ENCODE peak calls at places on chromosomes 11 and 22, in eight cellular contexts. One of them, this sample, is unnamed.

GRCh38 chr22:45268958-45269844 is 15.5 kb upstream of the UPK3A start:
- DNase-seq in nucleus accumbens: peak
- DNase-seq in activated CD4-positive, alpha-beta T cell treated with anti-CD3 and anti-CD28 coated beads, Interleukin-2, amount 10 ng/mL, durations not matched to agents 7 days and 5 days: peak
- DNase-seq in T-helper 17 cell: peak
- DNase-seq in HFFc6: peak
- DNase-seq in ureter: peak
- DNase-seq in GM10248: peak
- DNase-seq in hypothalamus: peak
- DNase-seq in this sample: peak

GRCh38 chr22:25076281-25076680 is 123.4 kb upstream of the CRYBB3 start:
- DNase-seq in hypothalamus: no peak
- DNase-seq in activated CD4-positive, alpha-beta T cell treated with anti-CD3 and anti-CD28 coated beads, Interleukin-2, amount 10 ng/mL, durations not matched to agents 7 days and 5 days: no peak
- DNase-seq in T-helper 17 cell: no peak
- DNase-seq in GM10248: no peak
- DNase-seq in ureter: no peak
- DNase-seq in HFFc6: no peak
- DNase-seq in nucleus accumbens: no peak
- DNase-seq in this sample: no peak

GRCh38 chr11:107370390-107370789 is 87.2 kb downstream of the CWF19L2 start:
- DNase-seq in GM10248: no peak
- DNase-seq in T-helper 17 cell: no peak
- DNase-seq in ureter: no peak
- DNase-seq in hypothalamus: no peak
- DNase-seq in nucleus accumbens: no peak
- DNase-seq in activated CD4-positive, alpha-beta T cell treated with anti-CD3 and anti-CD28 coated beads, Interleukin-2, amount 10 ng/mL, durations not matched to agents 7 days and 5 days: no peak
- DNase-seq in HFFc6: no peak
- DNase-seq in this sample: no peak

GRCh38 chr11:77819921-77820564 is 479 bp downstream of the RSF1 start:
- DNase-seq in HFFc6: no peak
- DNase-seq in GM10248: peak
- DNase-seq in T-helper 17 cell: peak
- DNase-seq in nucleus accumbens: peak
- DNase-seq in hypothalamus: peak
- DNase-seq in ureter: peak
- DNase-seq in activated CD4-positive, alpha-beta T cell treated with anti-CD3 and anti-CD28 coated beads, Interleukin-2, amount 10 ng/mL, durations not matched to agents 7 days and 5 days: peak
- DNase-seq in this sample: peak

GRCh38 chr22:44669725-44670027 is 32.3 kb upstream of the PRR5 start:
- DNase-seq in nucleus accumbens: no peak
- DNase-seq in hypothalamus: no peak
- DNase-seq in ureter: no peak
- DNase-seq in T-helper 17 cell: no peak
- DNase-seq in HFFc6: no peak
- DNase-seq in GM10248: no peak
- DNase-seq in activated CD4-positive, alpha-beta T cell treated with anti-CD3 and anti-CD28 coated beads, Interleukin-2, amount 10 ng/mL, durations not matched to agents 7 days and 5 days: no peak
- DNase-seq in this sample: no peak

GRCh38 chr22:49838771-49839717 is 11.4 kb upstream of the BRD1 start:
- DNase-seq in GM10248: peak
- DNase-seq in nucleus accumbens: no peak
- DNase-seq in activated CD4-positive, alpha-beta T cell treated with anti-CD3 and anti-CD28 coated beads, Interleukin-2, amount 10 ng/mL, durations not matched to agents 7 days and 5 days: peak
- DNase-seq in ureter: no peak
- DNase-seq in HFFc6: no peak
- DNase-seq in hypothalamus: no peak
- DNase-seq in T-helper 17 cell: peak
- DNase-seq in this sample: no peak

GRCh38 chr11:61968758-61969390 is 1.4 kb upstream of the FTH1 start:
- DNase-seq in GM10248: no peak
- DNase-seq in ureter: no peak
- DNase-seq in T-helper 17 cell: no peak
- DNase-seq in HFFc6: no peak
- DNase-seq in hypothalamus: no peak
- DNase-seq in nucleus accumbens: no peak
- DNase-seq in activated CD4-positive, alpha-beta T cell treated with anti-CD3 and anti-CD28 coated beads, Interleukin-2, amount 10 ng/mL, durations not matched to agents 7 days and 5 days: no peak
- DNase-seq in this sample: no peak

GRCh38 chr11:61587541-61587941 is 6.7 kb upstream of the SYT7 start:
- DNase-seq in nucleus accumbens: no peak
- DNase-seq in ureter: peak
- DNase-seq in T-helper 17 cell: peak
- DNase-seq in HFFc6: no peak
- DNase-seq in hypothalamus: no peak
- DNase-seq in activated CD4-positive, alpha-beta T cell treated with anti-CD3 and anti-CD28 coated beads, Interleukin-2, amount 10 ng/mL, durations not matched to agents 7 days and 5 days: no peak
- DNase-seq in GM10248: no peak
- DNase-seq in this sample: no peak

GRCh38 chr11:2693271-2693833 is 6.4 kb downstream of the KCNQ1OT1 start:
- DNase-seq in T-helper 17 cell: no peak
- DNase-seq in activated CD4-positive, alpha-beta T cell treated with anti-CD3 and anti-CD28 coated beads, Interleukin-2, amount 10 ng/mL, durations not matched to agents 7 days and 5 days: no peak
- DNase-seq in ureter: no peak
- DNase-seq in nucleus accumbens: no peak
- DNase-seq in hypothalamus: peak
- DNase-seq in HFFc6: no peak
- DNase-seq in GM10248: no peak
- DNase-seq in this sample: peak

GRCh38 chr11:18770479-18771125 is 21.0 kb downstream of the PTPN5 start:
- DNase-seq in nucleus accumbens: no peak
- DNase-seq in activated CD4-positive, alpha-beta T cell treated with anti-CD3 and anti-CD28 coated beads, Interleukin-2, amount 10 ng/mL, durations not matched to agents 7 days and 5 days: no peak
- DNase-seq in HFFc6: no peak
- DNase-seq in ureter: no peak
- DNase-seq in T-helper 17 cell: no peak
- DNase-seq in GM10248: peak
- DNase-seq in hypothalamus: no peak
- DNase-seq in this sample: no peak

GRCh38 chr11:109808569-109808968 is 284.6 kb upstream of the ZC3H12C start:
- DNase-seq in nucleus accumbens: no peak
- DNase-seq in T-helper 17 cell: no peak
- DNase-seq in GM10248: no peak
- DNase-seq in activated CD4-positive, alpha-beta T cell treated with anti-CD3 and anti-CD28 coated beads, Interleukin-2, amount 10 ng/mL, durations not matched to agents 7 days and 5 days: no peak
- DNase-seq in ureter: no peak
- DNase-seq in hypothalamus: no peak
- DNase-seq in HFFc6: no peak
- DNase-seq in this sample: no peak

GRCh38 chr22:34414467-34415440 is 494.5 kb upstream of the LARGE1 start:
- DNase-seq in activated CD4-positive, alpha-beta T cell treated with anti-CD3 and anti-CD28 coated beads, Interleukin-2, amount 10 ng/mL, durations not matched to agents 7 days and 5 days: peak
- DNase-seq in ureter: peak
- DNase-seq in HFFc6: no peak
- DNase-seq in nucleus accumbens: no peak
- DNase-seq in T-helper 17 cell: no peak
- DNase-seq in hypothalamus: peak
- DNase-seq in GM10248: peak
- DNase-seq in this sample: no peak

GRCh38 chr11:70176940-70177689 is 26.0 kb upstream of the FADD start:
- DNase-seq in GM10248: peak
- DNase-seq in activated CD4-positive, alpha-beta T cell treated with anti-CD3 and anti-CD28 coated beads, Interleukin-2, amount 10 ng/mL, durations not matched to agents 7 days and 5 days: peak
- DNase-seq in ureter: no peak
- DNase-seq in T-helper 17 cell: peak
- DNase-seq in HFFc6: peak
- DNase-seq in nucleus accumbens: no peak
- DNase-seq in hypothalamus: no peak
- DNase-seq in this sample: no peak

GRCh38 chr22:16601437-16602223 is 9.0 kb upstream of the CCT8L2 start:
- DNase-seq in activated CD4-positive, alpha-beta T cell treated with anti-CD3 and anti-CD28 coated beads, Interleukin-2, amount 10 ng/mL, durations not matched to agents 7 days and 5 days: no peak
- DNase-seq in HFFc6: no peak
- DNase-seq in GM10248: no peak
- DNase-seq in ureter: no peak
- DNase-seq in nucleus accumbens: no peak
- DNase-seq in T-helper 17 cell: no peak
- DNase-seq in hypothalamus: peak
- DNase-seq in this sample: no peak

GRCh38 chr22:37912171-37912570 is 6.1 kb downstream of the MICALL1 start:
- DNase-seq in nucleus accumbens: no peak
- DNase-seq in activated CD4-positive, alpha-beta T cell treated with anti-CD3 and anti-CD28 coated beads, Interleukin-2, amount 10 ng/mL, durations not matched to agents 7 days and 5 days: no peak
- DNase-seq in T-helper 17 cell: no peak
- DNase-seq in ureter: no peak
- DNase-seq in HFFc6: no peak
- DNase-seq in hypothalamus: no peak
- DNase-seq in GM10248: no peak
- DNase-seq in this sample: no peak

GRCh38 chr11:86559311-86559945 is 113.0 kb downstream of the ME3 start:
- DNase-seq in T-helper 17 cell: no peak
- DNase-seq in ureter: no peak
- DNase-seq in GM10248: no peak
- DNase-seq in activated CD4-positive, alpha-beta T cell treated with anti-CD3 and anti-CD28 coated beads, Interleukin-2, amount 10 ng/mL, durations not matched to agents 7 days and 5 days: no peak
- DNase-seq in hypothalamus: no peak
- DNase-seq in HFFc6: peak
- DNase-seq in nucleus accumbens: no peak
- DNase-seq in this sample: no peak

GRCh38 chr11:46553746-46554204 is 40.0 kb downstream of the AMBRA1 start:
- DNase-seq in hypothalamus: no peak
- DNase-seq in T-helper 17 cell: no peak
- DNase-seq in GM10248: no peak
- DNase-seq in activated CD4-positive, alpha-beta T cell treated with anti-CD3 and anti-CD28 coated beads, Interleukin-2, amount 10 ng/mL, durations not matched to agents 7 days and 5 days: no peak
- DNase-seq in nucleus accumbens: no peak
- DNase-seq in HFFc6: peak
- DNase-seq in ureter: no peak
- DNase-seq in this sample: no peak

GRCh38 chr11:72668645-72669347 is 5.4 kb downstream of the PDE2A start:
- DNase-seq in T-helper 17 cell: no peak
- DNase-seq in ureter: no peak
- DNase-seq in GM10248: peak
- DNase-seq in activated CD4-positive, alpha-beta T cell treated with anti-CD3 and anti-CD28 coated beads, Interleukin-2, amount 10 ng/mL, durations not matched to agents 7 days and 5 days: peak
- DNase-seq in HFFc6: no peak
- DNase-seq in hypothalamus: no peak
- DNase-seq in nucleus accumbens: no peak
- DNase-seq in this sample: no peak

GRCh38 chr11:107719557-107720304 is 7.9 kb upstream of the SLN start:
- DNase-seq in ureter: no peak
- DNase-seq in hypothalamus: no peak
- DNase-seq in GM10248: no peak
- DNase-seq in HFFc6: no peak
- DNase-seq in nucleus accumbens: no peak
- DNase-seq in activated CD4-positive, alpha-beta T cell treated with anti-CD3 and anti-CD28 coated beads, Interleukin-2, amount 10 ng/mL, durations not matched to agents 7 days and 5 days: no peak
- DNase-seq in T-helper 17 cell: no peak
- DNase-seq in this sample: no peak

GRCh38 chr22:45458532-45458931 is 44.2 kb upstream of the FBLN1 start:
- DNase-seq in activated CD4-positive, alpha-beta T cell treated with anti-CD3 and anti-CD28 coated beads, Interleukin-2, amount 10 ng/mL, durations not matched to agents 7 days and 5 days: no peak
- DNase-seq in hypothalamus: no peak
- DNase-seq in ureter: no peak
- DNase-seq in GM10248: no peak
- DNase-seq in T-helper 17 cell: no peak
- DNase-seq in nucleus accumbens: no peak
- DNase-seq in HFFc6: no peak
- DNase-seq in this sample: no peak

GRCh38 chr11:126268361-126268707 is 361 bp downstream of the SRPRA start:
- DNase-seq in activated CD4-positive, alpha-beta T cell treated with anti-CD3 and anti-CD28 coated beads, Interleukin-2, amount 10 ng/mL, durations not matched to agents 7 days and 5 days: no peak
- DNase-seq in T-helper 17 cell: no peak
- DNase-seq in ureter: no peak
- DNase-seq in nucleus accumbens: no peak
- DNase-seq in GM10248: no peak
- DNase-seq in hypothalamus: no peak
- DNase-seq in HFFc6: no peak
- DNase-seq in this sample: no peak

GRCh38 chr11:35800970-35801953 is 138.7 kb downstream of the TRIM44 start:
- DNase-seq in hypothalamus: no peak
- DNase-seq in GM10248: peak
- DNase-seq in ureter: no peak
- DNase-seq in HFFc6: no peak
- DNase-seq in activated CD4-positive, alpha-beta T cell treated with anti-CD3 and anti-CD28 coated beads, Interleukin-2, amount 10 ng/mL, durations not matched to agents 7 days and 5 days: no peak
- DNase-seq in T-helper 17 cell: no peak
- DNase-seq in nucleus accumbens: no peak
- DNase-seq in this sample: no peak

GRCh38 chr22:37292641-37293040 is 10.3 kb downstream of the CYTH4 start:
- DNase-seq in hypothalamus: no peak
- DNase-seq in HFFc6: no peak
- DNase-seq in activated CD4-positive, alpha-beta T cell treated with anti-CD3 and anti-CD28 coated beads, Interleukin-2, amount 10 ng/mL, durations not matched to agents 7 days and 5 days: no peak
- DNase-seq in GM10248: no peak
- DNase-seq in nucleus accumbens: no peak
- DNase-seq in T-helper 17 cell: no peak
- DNase-seq in ureter: no peak
- DNase-seq in this sample: no peak

GRCh38 chr11:83093634-83094033 is 21.9 kb upstream of the RAB30 start:
- DNase-seq in hypothalamus: no peak
- DNase-seq in HFFc6: no peak
- DNase-seq in T-helper 17 cell: no peak
- DNase-seq in nucleus accumbens: no peak
- DNase-seq in ureter: no peak
- DNase-seq in GM10248: no peak
- DNase-seq in activated CD4-positive, alpha-beta T cell treated with anti-CD3 and anti-CD28 coated beads, Interleukin-2, amount 10 ng/mL, durations not matched to agents 7 days and 5 days: no peak
- DNase-seq in this sample: no peak

GRCh38 chr22:39351689-39352214 is 2.0 kb downstream of the SYNGR1 start:
- DNase-seq in activated CD4-positive, alpha-beta T cell treated with anti-CD3 and anti-CD28 coated beads, Interleukin-2, amount 10 ng/mL, durations not matched to agents 7 days and 5 days: no peak
- DNase-seq in GM10248: no peak
- DNase-seq in hypothalamus: no peak
- DNase-seq in ureter: no peak
- DNase-seq in T-helper 17 cell: no peak
- DNase-seq in nucleus accumbens: peak
- DNase-seq in HFFc6: peak
- DNase-seq in this sample: no peak

GRCh38 chr11:64877390-64878222 is 815 bp downstream of the EHD1 start:
- DNase-seq in hypothalamus: no peak
- DNase-seq in activated CD4-positive, alpha-beta T cell treated with anti-CD3 and anti-CD28 coated beads, Interleukin-2, amount 10 ng/mL, durations not matched to agents 7 days and 5 days: no peak
- DNase-seq in nucleus accumbens: no peak
- DNase-seq in GM10248: no peak
- DNase-seq in T-helper 17 cell: no peak
- DNase-seq in HFFc6: no peak
- DNase-seq in ureter: no peak
- DNase-seq in this sample: no peak

GRCh38 chr11:111064118-111064517 is 181.4 kb upstream of the POU2AF2 start:
- DNase-seq in ureter: peak
- DNase-seq in GM10248: no peak
- DNase-seq in HFFc6: peak
- DNase-seq in T-helper 17 cell: no peak
- DNase-seq in nucleus accumbens: peak
- DNase-seq in activated CD4-positive, alpha-beta T cell treated with anti-CD3 and anti-CD28 coated beads, Interleukin-2, amount 10 ng/mL, durations not matched to agents 7 days and 5 days: no peak
- DNase-seq in hypothalamus: peak
- DNase-seq in this sample: peak

GRCh38 chr11:112553340-112553739 is 292.7 kb upstream of the PLET1 start:
- DNase-seq in T-helper 17 cell: no peak
- DNase-seq in hypothalamus: no peak
- DNase-seq in nucleus accumbens: no peak
- DNase-seq in activated CD4-positive, alpha-beta T cell treated with anti-CD3 and anti-CD28 coated beads, Interleukin-2, amount 10 ng/mL, durations not matched to agents 7 days and 5 days: no peak
- DNase-seq in GM10248: no peak
- DNase-seq in HFFc6: no peak
- DNase-seq in ureter: peak
- DNase-seq in this sample: no peak

GRCh38 chr11:36711104-36711825 is 113.2 kb upstream of the RAG2 start:
- DNase-seq in hypothalamus: no peak
- DNase-seq in nucleus accumbens: no peak
- DNase-seq in activated CD4-positive, alpha-beta T cell treated with anti-CD3 and anti-CD28 coated beads, Interleukin-2, amount 10 ng/mL, durations not matched to agents 7 days and 5 days: no peak
- DNase-seq in HFFc6: no peak
- DNase-seq in T-helper 17 cell: no peak
- DNase-seq in GM10248: no peak
- DNase-seq in ureter: no peak
- DNase-seq in this sample: no peak

GRCh38 chr22:49028111-49028510 is 799.6 kb downstream of the BRD1 start:
- DNase-seq in T-helper 17 cell: no peak
- DNase-seq in ureter: no peak
- DNase-seq in HFFc6: no peak
- DNase-seq in GM10248: no peak
- DNase-seq in activated CD4-positive, alpha-beta T cell treated with anti-CD3 and anti-CD28 coated beads, Interleukin-2, amount 10 ng/mL, durations not matched to agents 7 days and 5 days: no peak
- DNase-seq in hypothalamus: no peak
- DNase-seq in nucleus accumbens: no peak
- DNase-seq in this sample: no peak

GRCh38 chr11:131025020-131025419 is 108.7 kb upstream of the SNX19 start:
- DNase-seq in nucleus accumbens: no peak
- DNase-seq in activated CD4-positive, alpha-beta T cell treated with anti-CD3 and anti-CD28 coated beads, Interleukin-2, amount 10 ng/mL, durations not matched to agents 7 days and 5 days: no peak
- DNase-seq in GM10248: no peak
- DNase-seq in T-helper 17 cell: no peak
- DNase-seq in hypothalamus: no peak
- DNase-seq in HFFc6: peak
- DNase-seq in ureter: no peak
- DNase-seq in this sample: no peak